ENCODE peak calls at places on chromosomes 11 and 22, in eight cellular contexts. Y, K, Q, D, B, J, R and N are unnamed samples.

GRCh38 chr22:39568278-39568981 is 2.1 kb upstream of the CACNA1I start:
- DNase-seq in Y (no peak), K (no peak), Q (no peak), D (no peak), B (no peak), J (no peak), R (no peak), N (no peak)

GRCh38 chr11:1401001-1401445 is 11.3 kb downstream of the BRSK2 start:
- DNase-seq in Y (no peak), K (no peak), Q (no peak), D (no peak), B (no peak), J (no peak), R (no peak), N (no peak)

GRCh38 chr22:48238966-48239365 is 1476.5 kb downstream of the TBC1D22A start:
- DNase-seq in Y (no peak), K (no peak), Q (no peak), D (no peak), B (no peak), J (no peak), R (no peak), N (no peak)

GRCh38 chr11:126756416-126756815 is 244.2 kb downstream of the KIRREL3 start:
- DNase-seq in Y (no peak), K (no peak), Q (no peak), D (no peak), B (no peak), J (no peak), R (no peak), N (no peak)

GRCh38 chr11:59680287-59681154 is 11.7 kb upstream of the PATL1 start:
- DNase-seq in Y (peak; percentile 58), K (peak; percentile 81), Q (peak; percentile 94), D (peak; percentile 90), B (peak; percentile 87), J (peak; percentile 82), R (peak; percentile 81), N (peak; percentile 77)

GRCh38 chr11:134275534-134276395 is at the start of gene GLB1L3:
- DNase-seq in Y (no peak), K (peak; percentile 29), Q (no peak), D (peak; percentile 41), B (peak; percentile 8), J (no peak), R (no peak), N (no peak)

GRCh38 chr22:46111645-46112306 is 38.5 kb upstream of the PPARA start:
- DNase-seq in Y (no peak), K (no peak), Q (no peak), D (no peak), B (no peak), J (no peak), R (no peak), N (no peak)

GRCh38 chr22:37121887-37122591 is 12.5 kb upstream of the TMPRSS6 start:
- DNase-seq in Y (no peak), K (peak; percentile 47), Q (peak; percentile 9), D (no peak), B (peak; percentile 9), J (peak; percentile 41), R (peak; percentile 46), N (no peak)

GRCh38 chr11:626475-627272 is at the start of gene SCT:
- DNase-seq in Y (no peak), K (no peak), Q (no peak), D (no peak), B (no peak), J (no peak), R (no peak), N (no peak)

GRCh38 chr11:79264284-79264683 is 176.5 kb downstream of the TENM4 start:
- DNase-seq in Y (no peak), K (no peak), Q (no peak), D (no peak), B (no peak), J (no peak), R (no peak), N (no peak)

GRCh38 chr11:73982595-73982989 is at the start of gene UCP2:
- DNase-seq in Y (peak; percentile 91), K (peak; percentile 93), Q (peak; percentile 86), D (peak; percentile 95), B (peak; percentile 41), J (no peak), R (no peak), N (peak; percentile 76)

GRCh38 chr11:24324211-24324610 is 172.6 kb upstream of the LUZP2 start:
- DNase-seq in Y (no peak), K (no peak), Q (no peak), D (no peak), B (no peak), J (no peak), R (peak; percentile 55), N (no peak)

GRCh38 chr22:17057959-17058814 is 26.6 kb upstream of the IL17RA start:
- DNase-seq in Y (no peak), K (peak; percentile 68), Q (peak; percentile 68), D (peak; percentile 69), B (peak; percentile 82), J (peak; percentile 61), R (peak; percentile 75), N (peak; percentile 71)

GRCh38 chr11:117663389-117663788 is 133.6 kb downstream of the DSCAML1 start:
- DNase-seq in Y (no peak), K (no peak), Q (no peak), D (no peak), B (no peak), J (no peak), R (no peak), N (no peak)

GRCh38 chr11:43557553-43558031 is 122.9 kb upstream of the HSD17B12 start:
- DNase-seq in Y (no peak), K (no peak), Q (no peak), D (no peak), B (peak; percentile 22), J (no peak), R (no peak), N (no peak)

GRCh38 chr11:76577921-76578654 is 92.5 kb downstream of the LRRC32 start:
- DNase-seq in Y (no peak), K (no peak), Q (peak; percentile 58), D (no peak), B (no peak), J (no peak), R (no peak), N (no peak)

GRCh38 chr11:15500643-15501042 is 385.9 kb downstream of the INSC start:
- DNase-seq in Y (no peak), K (no peak), Q (no peak), D (no peak), B (no peak), J (no peak), R (no peak), N (no peak)
- TF ChIP-seq CTCF in Y (no peak), K (no peak), Q (no peak), D (no peak), B (no peak), J (no peak), R (no peak), N (no peak)

GRCh38 chr22:30031764-30032468 is 48.3 kb upstream of the HORMAD2 start:
- DNase-seq in Y (no peak), K (no peak), Q (peak; percentile 7), D (no peak), B (no peak), J (no peak), R (no peak), N (no peak)
- TF ChIP-seq CTCF in Y (no peak), K (no peak), Q (no peak), D (no peak), B (no peak), J (no peak), R (no peak), N (no peak)

DNA sequence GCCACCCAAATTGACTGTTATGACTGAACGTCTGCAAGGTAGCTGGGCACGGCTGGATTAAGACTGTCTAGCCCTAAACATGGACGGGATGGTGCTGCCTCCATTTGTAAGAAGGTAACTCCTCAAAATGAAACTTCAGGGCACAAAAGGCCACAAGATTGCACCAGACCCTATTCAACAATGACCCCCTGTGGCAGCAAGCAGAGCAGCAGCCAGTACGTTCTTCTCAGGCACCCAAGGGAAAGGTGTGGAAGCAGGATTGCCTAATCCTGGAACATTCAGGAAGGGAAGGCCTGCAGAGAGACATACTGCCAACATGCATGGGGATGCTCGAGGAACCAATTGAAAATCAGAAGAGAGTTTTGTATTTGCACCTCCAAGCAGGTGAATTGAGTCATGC is 4.5 kb upstream of the TBX10 start:
- DNase-seq in Y (no peak), K (no peak), Q (no peak), D (peak; percentile 70), B (no peak), J (no peak), R (no peak), N (no peak)
- TF ChIP-seq CTCF in Y (peak; percentile 42), K (no peak), Q (peak; percentile 25), D (peak; percentile 64), B (peak; percentile 28), J (no peak), R (peak; percentile 15), N (peak; percentile 19)

GRCh38 chr22:24191893-24192292 is 10.6 kb downstream of the SUSD2 start:
- DNase-seq in Y (no peak), K (no peak), Q (no peak), D (no peak), B (no peak), J (no peak), R (no peak), N (no peak)

GRCh38 chr22:24191381-24191841 is 10.1 kb downstream of the SUSD2 start:
- DNase-seq in Y (no peak), K (no peak), Q (no peak), D (no peak), B (no peak), J (no peak), R (no peak), N (no peak)

GRCh38 chr22:24189249-24190158 is 8.2 kb downstream of the SUSD2 start:
- DNase-seq in Y (peak; percentile 79), K (peak; percentile 82), Q (peak; percentile 63), D (peak; percentile 69), B (peak; percentile 72), J (peak; percentile 75), R (peak; percentile 61), N (peak; percentile 89)

GRCh38 chr22:24190159-24190540 is 8.9 kb downstream of the SUSD2 start:
- DNase-seq in Y (no peak), K (no peak), Q (no peak), D (no peak), B (no peak), J (no peak), R (no peak), N (no peak)

GRCh38 chr22:24190566-24191208 is 9.4 kb downstream of the SUSD2 start:
- DNase-seq in Y (no peak), K (no peak), Q (no peak), D (no peak), B (no peak), J (no peak), R (no peak), N (no peak)
- TF ChIP-seq CTCF in Y (no peak), K (no peak), Q (no peak), D (no peak), B (peak; percentile 12), J (no peak), R (no peak), N (no peak)

DNA sequence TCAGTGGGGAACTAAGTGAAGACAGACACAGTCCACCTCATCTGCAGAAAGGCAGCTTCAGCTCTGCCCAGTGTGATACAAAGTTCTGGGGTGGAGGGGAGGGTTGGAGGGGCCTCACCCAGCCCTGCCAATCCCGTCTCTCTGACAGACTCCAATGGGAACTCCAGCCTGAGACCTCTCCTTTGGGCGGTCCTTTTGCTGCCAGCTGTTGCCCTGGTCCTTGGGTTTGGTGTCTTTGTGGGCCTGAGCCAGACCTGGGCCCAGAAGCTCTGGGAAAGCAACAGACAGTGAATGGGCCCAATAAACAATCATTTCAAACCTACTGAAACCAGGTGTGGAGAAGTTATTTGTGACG is 8.0 kb downstream of the ZP1 start:
- DNase-seq in Y (peak; percentile 21), K (no peak), Q (no peak), D (no peak), B (no peak), J (no peak), R (no peak), N (no peak)
- TF ChIP-seq CTCF in Y (no peak), K (no peak), Q (no peak), D (no peak), B (no peak), J (no peak), R (no peak), N (no peak)